ENCODE peak calls at places on chromosome 12, in nine cellular contexts. X is CD8-positive, alpha-beta T cell; U is cardiac muscle cell; G is fibroblast of lung; O is esophagus squamous epithelium; Z is colonic mucosa; N is tibial artery; R is OCI-LY7; M is Peyer's patch. T is an unnamed sample. For H3K4me1, the result is how much of the 10 kb centered on the place peaks cover.

GRCh38 chr12:19127270-19127669 is 2.3 kb upstream of the PLEKHA5 start:
- DNase-seq in X (no peak), U (no peak), G (no peak), O (no peak), Z (no peak), N (no peak), R (no peak), M (no peak), T (no peak)

GRCh38 chr12:127150479-127150878 is 1116.5 kb upstream of the TMEM132C start:
- DNase-seq in X (no peak), U (no peak), G (no peak), O (no peak), Z (no peak), N (no peak), R (no peak), M (no peak), T (no peak)

GRCh38 chr12:99154983-99155336 is 492.6 kb upstream of the GARIN6 start:
- DNase-seq in X (no peak), U (no peak), G (no peak), O (no peak), Z (no peak), N (no peak), R (no peak), M (no peak), T (no peak)

GRCh38 chr12:111137968-111138367 is 217.6 kb upstream of the MYL2 start:
- DNase-seq in X (no peak), U (no peak), G (no peak), O (no peak), Z (no peak), N (no peak), R (no peak), M (no peak), T (no peak)

GRCh38 chr12:64780220-64780530 is 21.0 kb upstream of the GNS start:
- DNase-seq in X (no peak), U (no peak), G (no peak), O (no peak), Z (no peak), N (no peak), R (no peak), M (no peak), T (no peak)

GRCh38 chr12:90510948-90511347 is 444.0 kb downstream of the CCER1 start:
- DNase-seq in X (no peak), U (no peak), G (peak), O (no peak), Z (no peak), N (no peak), R (no peak), M (no peak), T (no peak)

GRCh38 chr12:106123551-106123991 is 15.2 kb downstream of the NUAK1 start:
- DNase-seq in X (no peak), U (no peak), G (peak), O (no peak), Z (no peak), N (peak), R (no peak), M (no peak), T (peak)

GRCh38 chr12:60266381-60266852 is 670.6 kb downstream of the SLC16A7 start:
- DNase-seq in X (no peak), U (peak), G (peak), O (no peak), Z (no peak), N (no peak), R (no peak), M (no peak), T (no peak)

GRCh38 chr12:55720894-55721444 is 776 bp downstream of the RDH5 start:
- DNase-seq in X (no peak), U (peak), G (peak), O (no peak), Z (peak), N (peak), R (no peak), M (peak), T (peak)

GRCh38 chr12:11881835-11882234 is 188.9 kb upstream of the BCL2L14 start:
- DNase-seq in X (no peak), U (no peak), G (no peak), O (no peak), Z (peak), N (no peak), R (no peak), M (no peak), T (no peak)

GRCh38 chr12:1741154-1741949 is 50.5 kb downstream of the ADIPOR2 start:
- DNase-seq in X (no peak), U (no peak), G (no peak), O (no peak), Z (no peak), N (no peak), R (no peak), M (no peak), T (no peak)

GRCh38 chr12:59600174-59600573 is 4.3 kb downstream of the SLC16A7 start:
- DNase-seq in X (no peak), U (peak), G (peak), O (no peak), Z (no peak), N (no peak), R (no peak), M (no peak), T (no peak)

GRCh38 chr12:52440821-52441319 is 6.7 kb upstream of the KRT75 start:
- DNase-seq in X (no peak), U (peak), G (no peak), O (no peak), Z (no peak), N (no peak), R (no peak), M (no peak), T (no peak)

GRCh38 chr12:71955946-71956345 is 17.3 kb downstream of the TPH2 start:
- DNase-seq in X (no peak), U (peak), G (peak), O (no peak), Z (no peak), N (no peak), R (no peak), M (no peak), T (no peak)

GRCh38 chr12:536751-537150 is 77.0 kb downstream of the B4GALNT3 start:
- DNase-seq in X (no peak), U (no peak), G (no peak), O (no peak), Z (no peak), N (no peak), R (no peak), M (no peak), T (no peak)

GRCh38 chr12:51820721-51821422 is 27.6 kb downstream of the FIGNL2 start:
- DNase-seq in X (peak), U (peak), G (peak), O (no peak), Z (peak), N (no peak), R (no peak), M (peak), T (peak)

GRCh38 chr12:1922075-1922709 is 3.7 kb upstream of the CACNA2D4 start:
- DNase-seq in X (no peak), U (no peak), G (no peak), O (no peak), Z (peak), N (no peak), R (peak), M (peak), T (no peak)

GRCh38 chr12:76029982-76030377 is 1.6 kb downstream of the PHLDA1 start:
- DNase-seq in X (no peak), U (peak), G (peak), O (no peak), Z (no peak), N (no peak), R (no peak), M (no peak), T (peak)

GRCh38 chr12:49503674-49504180 is 35.1 kb upstream of the KCNH3 start:
- DNase-seq in X (no peak), U (peak), G (peak), O (no peak), Z (peak), N (no peak), R (no peak), M (no peak), T (peak)

GRCh38 chr12:45726594-45727300 is 2.8 kb upstream of the ARID2 start:
- DNase-seq in X (no peak), U (peak), G (peak), O (no peak), Z (peak), N (peak), R (peak), M (peak), T (peak)

GRCh38 chr12:19025582-19025981 is 104.0 kb upstream of the PLEKHA5 start:
- DNase-seq in X (no peak), U (no peak), G (no peak), O (no peak), Z (no peak), N (no peak), R (no peak), M (no peak), T (no peak)

GRCh38 chr12:88998421-88998820 is 353.9 kb downstream of the DUSP6 start:
- DNase-seq in X (no peak), U (peak), G (no peak), O (no peak), Z (no peak), N (no peak), R (no peak), M (no peak), T (no peak)

GRCh38 chr12:124906606-124907261 is 7.7 kb downstream of the UBC start:
- DNase-seq in X (peak), U (peak), G (peak), O (no peak), Z (peak), N (peak), R (peak), M (no peak), T (peak)

GRCh38 chr12:26117321-26117720 is 7.5 kb downstream of the BHLHE41 start:
- DNase-seq in X (no peak), U (no peak), G (no peak), O (no peak), Z (no peak), N (no peak), R (no peak), M (no peak), T (no peak)

GRCh38 chr12:31867292-31867691 is 91.9 kb upstream of the RESF1 start:
- DNase-seq in X (no peak), U (no peak), G (no peak), O (no peak), Z (no peak), N (no peak), R (no peak), M (no peak), T (no peak)

GRCh38 chr12:29990971-29991370 is 207.2 kb upstream of the TMTC1 start:
- DNase-seq in X (no peak), U (no peak), G (no peak), O (no peak), Z (no peak), N (no peak), R (no peak), M (no peak), T (no peak)

GRCh38 chr12:81079280-81080076 is 1.6 kb downstream of the ACSS3 start:
- DNase-seq in X (no peak), U (peak), G (no peak), O (no peak), Z (no peak), N (no peak), R (no peak), M (no peak), T (no peak)

GRCh38 chr12:6231359-6232268 is 31.4 kb downstream of the CD9 start:
- DNase-seq in X (no peak), U (no peak), G (no peak), O (no peak), Z (peak), N (no peak), R (no peak), M (no peak), T (no peak)

GRCh38 chr12:12823811-12824210 is 10.7 kb downstream of the DDX47 start:
- DNase-seq in X (no peak), U (no peak), G (no peak), O (no peak), Z (no peak), N (no peak), R (no peak), M (no peak), T (no peak)

GRCh38 chr12:128619263-128619662 is 204.5 kb downstream of the SLC15A4 start:
- DNase-seq in X (no peak), U (no peak), G (no peak), O (no peak), Z (no peak), N (no peak), R (no peak), M (no peak), T (no peak)

GRCh38 chr12:128612150-128612850 is 211.5 kb downstream of the SLC15A4 start:
- DNase-seq in X (no peak), U (no peak), G (no peak), O (no peak), Z (no peak), N (no peak), R (no peak), M (no peak), T (no peak)

GRCh38 chr12:128609861-128610260 is 213.9 kb downstream of the SLC15A4 start:
- DNase-seq in X (no peak), U (no peak), G (no peak), O (no peak), Z (no peak), N (no peak), R (no peak), M (no peak), T (no peak)

GRCh38 chr12:128617304-128617833 is 206.4 kb downstream of the SLC15A4 start:
- DNase-seq in X (no peak), U (no peak), G (no peak), O (no peak), Z (no peak), N (no peak), R (no peak), M (no peak), T (no peak)

DNA sequence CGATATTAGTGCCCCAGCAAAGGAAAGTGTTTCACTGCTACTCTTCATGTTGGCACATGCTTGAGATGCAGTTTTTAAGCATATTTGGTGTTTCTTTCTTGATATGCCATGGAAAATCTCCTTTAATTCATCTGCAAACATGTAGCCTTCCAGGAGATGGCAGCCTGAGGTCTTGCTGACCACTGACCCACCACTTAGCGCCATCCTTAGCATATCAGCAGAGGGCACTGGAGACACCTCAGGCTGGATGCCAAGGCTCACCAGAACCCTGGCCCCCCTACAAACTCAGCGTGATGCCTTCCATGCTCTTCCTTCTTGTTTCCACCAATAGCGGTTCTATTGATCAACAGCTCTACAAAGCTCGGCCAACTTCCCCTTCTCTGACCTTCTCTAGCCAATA is 209.9 kb downstream of the SLC15A4 start:
- DNase-seq in X (no peak), U (no peak), G (no peak), O (no peak), Z (no peak), N (no peak), R (no peak), M (no peak), T (no peak)
- TF ChIP-seq CTCF in X (no peak), U (no peak), G (no peak), O (no peak), Z (no peak), N (no peak), R (peak), M (no peak), T (no peak)

GRCh38 chr12:47276253-47277070 is 196.7 kb upstream of the AMIGO2 start:
- DNase-seq in X (peak), U (peak), G (peak), O (peak), Z (peak), N (no peak), R (peak), M (no peak), T (no peak)
- H3K4me1 ChIP-seq in X (half or more), U (under half), G (under half), O (under half), Z (under half), N (under half), R (under half), M (under half), T (under half)

GRCh38 chr12:104653730-104654328 is 197.1 kb downstream of the CHST11 start:
- DNase-seq in X (no peak), U (no peak), G (no peak), O (no peak), Z (no peak), N (no peak), R (peak), M (no peak), T (no peak)
- TF ChIP-seq CTCF in X (peak), U (peak), G (no peak), O (peak), Z (peak), N (no peak), R (peak), M (no peak), T (no peak)

GRCh38 chr12:123102381-123102780 is 48.5 kb downstream of the PITPNM2 start:
- DNase-seq in X (no peak), U (no peak), G (no peak), O (no peak), Z (no peak), N (no peak), R (no peak), M (no peak), T (no peak)
- H3K4me1 ChIP-seq in X (under half), U (under half), G (under half), O (under half), Z (under half), N (under half), R (under half), M (under half), T (under half)